ENCODE peak calls at places on chromosomes 13 and 19, in six cellular contexts. V is astrocyte of the spinal cord; S is activated CD4-positive, alpha-beta T cell treated with anti-CD3 and anti-CD28 coated beads, Interleukin-2, amount 50 U/mL, for 1 hour; Q is heart right ventricle; H is Ammon's horn; X is transverse colon. K is an unnamed sample.

GRCh38 chr19:14558370-14559066 is 13.3 kb downstream of the NDUFB7 start:
- DNase-seq in V (no peak), X (no peak), Q (peak; percentile 25), H (no peak), S (no peak), K (no peak)

GRCh38 chr13:97043302-97043701 is 49.0 kb upstream of the OXGR1 start:
- DNase-seq in X (no peak), V (peak; percentile 86), Q (no peak), H (no peak), S (no peak), K (peak; percentile 32)

GRCh38 chr13:42812311-42812710 is 30.9 kb downstream of the FAM216B start:
- DNase-seq in S (no peak), X (no peak), Q (no peak), V (peak; percentile 54), H (no peak), K (no peak)

GRCh38 chr19:29211562-29212416 is 1.2 kb downstream of the UQCRFS1 start:
- DNase-seq in S (no peak), V (peak; percentile 5), Q (no peak), X (peak; percentile 14), H (no peak), K (no peak)

GRCh38 chr13:111663505-111663904 is 343.1 kb downstream of the TEX29 start:
- DNase-seq in S (no peak), X (no peak), Q (no peak), V (no peak), H (no peak), K (no peak)

GRCh38 chr13:110307697-110308376 is 753 bp downstream of the COL4A2 start:
- DNase-seq in Q (peak; percentile 38), X (no peak), V (no peak), H (no peak), S (no peak), K (no peak)

GRCh38 chr19:920051-920857 is 3.1 kb downstream of the KISS1R start:
- DNase-seq in X (no peak), Q (no peak), S (peak; percentile 75), V (no peak), H (no peak), K (no peak)

GRCh38 chr13:45522571-45522970 is 57.8 kb downstream of the COG3 start:
- DNase-seq in Q (no peak), S (no peak), V (no peak), X (no peak), H (no peak), K (no peak)

GRCh38 chr19:54530866-54531265 is 28.2 kb downstream of the LAIR2 start:
- DNase-seq in H (no peak), Q (no peak), S (no peak), X (no peak), V (no peak), K (no peak)